ENCODE peak calls at places on chromosomes 16 and 17, in ten cellular contexts. One of them, this sample, is unnamed.

GRCh38 chr16:83813818-83814653 is 6.3 kb downstream of the HSBP1 start:
- DNase-seq in heart right ventricle: peak; percentile 31
- DNase-seq in astrocyte of the spinal cord: peak; percentile 81
- DNase-seq in foreskin fibroblast: peak; percentile 57
- DNase-seq in dorsolateral prefrontal cortex: no peak
- DNase-seq in right lobe of liver: no peak
- DNase-seq in Panc1: no peak
- DNase-seq in brain microvascular endothelial cell: peak; percentile 51
- DNase-seq in epithelial cell of esophagus: peak; percentile 46
- DNase-seq in GM23338: peak; percentile 62
- DNase-seq in this sample: no peak

GRCh38 chr16:627458-628239 is 3.1 kb upstream of the WFIKKN1 start:
- DNase-seq in foreskin fibroblast: no peak
- DNase-seq in Panc1: no peak
- DNase-seq in astrocyte of the spinal cord: no peak
- DNase-seq in heart right ventricle: no peak
- DNase-seq in brain microvascular endothelial cell: no peak
- DNase-seq in dorsolateral prefrontal cortex: no peak
- DNase-seq in epithelial cell of esophagus: no peak
- DNase-seq in right lobe of liver: peak; percentile 84
- DNase-seq in GM23338: no peak
- DNase-seq in this sample: no peak

GRCh38 chr17:65936013-65936412 is 255.9 kb downstream of the CEP112 start:
- DNase-seq in heart right ventricle: no peak
- DNase-seq in right lobe of liver: no peak
- DNase-seq in foreskin fibroblast: peak; percentile 33
- DNase-seq in astrocyte of the spinal cord: peak; percentile 38
- DNase-seq in brain microvascular endothelial cell: no peak
- DNase-seq in GM23338: no peak
- DNase-seq in epithelial cell of esophagus: peak; percentile 76
- DNase-seq in Panc1: no peak
- DNase-seq in dorsolateral prefrontal cortex: no peak
- DNase-seq in this sample: peak; percentile 9

GRCh38 chr17:46773676-46774075 is 44.8 kb downstream of the WNT3 start:
- DNase-seq in epithelial cell of esophagus: no peak
- DNase-seq in foreskin fibroblast: no peak
- DNase-seq in dorsolateral prefrontal cortex: no peak
- DNase-seq in brain microvascular endothelial cell: no peak
- DNase-seq in astrocyte of the spinal cord: no peak
- DNase-seq in heart right ventricle: no peak
- DNase-seq in GM23338: no peak
- DNase-seq in right lobe of liver: no peak
- DNase-seq in Panc1: no peak
- DNase-seq in this sample: no peak

GRCh38 chr17:69761011-69761410 is 314.0 kb upstream of the KCNJ16 start:
- DNase-seq in brain microvascular endothelial cell: no peak
- DNase-seq in dorsolateral prefrontal cortex: no peak
- DNase-seq in right lobe of liver: no peak
- DNase-seq in epithelial cell of esophagus: peak; percentile 42
- DNase-seq in foreskin fibroblast: no peak
- DNase-seq in GM23338: no peak
- DNase-seq in heart right ventricle: no peak
- DNase-seq in Panc1: no peak
- DNase-seq in astrocyte of the spinal cord: no peak
- DNase-seq in this sample: no peak

GRCh38 chr17:4710693-4711634 is 532 bp downstream of the ARRB2 start:
- DNase-seq in astrocyte of the spinal cord: no peak
- DNase-seq in GM23338: no peak
- DNase-seq in Panc1: no peak
- DNase-seq in epithelial cell of esophagus: no peak
- DNase-seq in brain microvascular endothelial cell: no peak
- DNase-seq in foreskin fibroblast: no peak
- DNase-seq in dorsolateral prefrontal cortex: peak; percentile 21
- DNase-seq in right lobe of liver: peak; percentile 51
- DNase-seq in heart right ventricle: no peak
- DNase-seq in this sample: no peak

GRCh38 chr17:61000911-61001310 is 323.3 kb downstream of the BCAS3 start:
- DNase-seq in dorsolateral prefrontal cortex: no peak
- DNase-seq in GM23338: peak; percentile 58
- DNase-seq in epithelial cell of esophagus: peak; percentile 2
- DNase-seq in Panc1: no peak
- DNase-seq in foreskin fibroblast: peak; percentile 58
- DNase-seq in heart right ventricle: no peak
- DNase-seq in right lobe of liver: no peak
- DNase-seq in brain microvascular endothelial cell: peak; percentile 44
- DNase-seq in astrocyte of the spinal cord: peak; percentile 43
- DNase-seq in this sample: no peak

GRCh38 chr17:51860934-51861561 is 297.5 kb downstream of the CA10 start:
- DNase-seq in astrocyte of the spinal cord: no peak
- DNase-seq in foreskin fibroblast: no peak
- DNase-seq in right lobe of liver: peak; percentile 17
- DNase-seq in brain microvascular endothelial cell: peak; percentile 10
- DNase-seq in Panc1: no peak
- DNase-seq in heart right ventricle: no peak
- DNase-seq in epithelial cell of esophagus: peak; percentile 61
- DNase-seq in dorsolateral prefrontal cortex: peak; percentile 57
- DNase-seq in GM23338: peak; percentile 90
- DNase-seq in this sample: no peak

GRCh38 chr17:42139093-42139492 is 15.7 kb downstream of the RAB5C start:
- DNase-seq in heart right ventricle: no peak
- DNase-seq in right lobe of liver: no peak
- DNase-seq in dorsolateral prefrontal cortex: no peak
- DNase-seq in GM23338: no peak
- DNase-seq in foreskin fibroblast: no peak
- DNase-seq in epithelial cell of esophagus: no peak
- DNase-seq in brain microvascular endothelial cell: no peak
- DNase-seq in astrocyte of the spinal cord: no peak
- DNase-seq in Panc1: no peak
- DNase-seq in this sample: no peak

GRCh38 chr17:76273435-76273921 is 8.3 kb downstream of the UBALD2 start:
- DNase-seq in brain microvascular endothelial cell: no peak
- DNase-seq in heart right ventricle: no peak
- DNase-seq in Panc1: no peak
- DNase-seq in dorsolateral prefrontal cortex: no peak
- DNase-seq in epithelial cell of esophagus: no peak
- DNase-seq in GM23338: no peak
- DNase-seq in astrocyte of the spinal cord: no peak
- DNase-seq in foreskin fibroblast: no peak
- DNase-seq in right lobe of liver: no peak
- DNase-seq in this sample: no peak

GRCh38 chr16:80023865-80024264 is 423.3 kb upstream of the MAF start:
- DNase-seq in right lobe of liver: no peak
- DNase-seq in brain microvascular endothelial cell: peak; percentile 84
- DNase-seq in Panc1: no peak
- DNase-seq in heart right ventricle: no peak
- DNase-seq in dorsolateral prefrontal cortex: no peak
- DNase-seq in GM23338: no peak
- DNase-seq in epithelial cell of esophagus: peak; percentile 79
- DNase-seq in foreskin fibroblast: no peak
- DNase-seq in astrocyte of the spinal cord: peak; percentile 74
- DNase-seq in this sample: no peak

GRCh38 chr17:34626141-34626681 is 46.8 kb downstream of the TMEM132E start:
- DNase-seq in astrocyte of the spinal cord: no peak
- DNase-seq in Panc1: no peak
- DNase-seq in heart right ventricle: no peak
- DNase-seq in epithelial cell of esophagus: no peak
- DNase-seq in foreskin fibroblast: no peak
- DNase-seq in brain microvascular endothelial cell: no peak
- DNase-seq in GM23338: peak; percentile 63
- DNase-seq in right lobe of liver: no peak
- DNase-seq in dorsolateral prefrontal cortex: peak; percentile 35
- DNase-seq in this sample: no peak

GRCh38 chr17:54813896-54814295 is 86.8 kb upstream of the TOM1L1 start:
- DNase-seq in Panc1: no peak
- DNase-seq in astrocyte of the spinal cord: no peak
- DNase-seq in epithelial cell of esophagus: peak; percentile 9
- DNase-seq in foreskin fibroblast: no peak
- DNase-seq in heart right ventricle: no peak
- DNase-seq in dorsolateral prefrontal cortex: no peak
- DNase-seq in right lobe of liver: no peak
- DNase-seq in brain microvascular endothelial cell: no peak
- DNase-seq in GM23338: no peak
- DNase-seq in this sample: no peak

GRCh38 chr16:28180660-28181556 is 30.9 kb downstream of the XPO6 start:
- DNase-seq in foreskin fibroblast: no peak
- DNase-seq in brain microvascular endothelial cell: no peak
- DNase-seq in epithelial cell of esophagus: no peak
- DNase-seq in dorsolateral prefrontal cortex: no peak
- DNase-seq in astrocyte of the spinal cord: peak; percentile 38
- DNase-seq in right lobe of liver: no peak
- DNase-seq in heart right ventricle: no peak
- DNase-seq in GM23338: no peak
- DNase-seq in Panc1: no peak
- DNase-seq in this sample: peak; percentile 42

GRCh38 chr17:76866774-76867577 is 1.2 kb upstream of the MGAT5B start:
- DNase-seq in right lobe of liver: no peak
- DNase-seq in brain microvascular endothelial cell: peak; percentile 54
- DNase-seq in astrocyte of the spinal cord: peak; percentile 68
- DNase-seq in heart right ventricle: no peak
- DNase-seq in dorsolateral prefrontal cortex: no peak
- DNase-seq in GM23338: no peak
- DNase-seq in Panc1: no peak
- DNase-seq in foreskin fibroblast: peak; percentile 52
- DNase-seq in epithelial cell of esophagus: peak; percentile 67
- DNase-seq in this sample: no peak

GRCh38 chr17:61411114-61411943 is 11.7 kb downstream of the TBX2 start:
- DNase-seq in heart right ventricle: peak; percentile 73
- DNase-seq in brain microvascular endothelial cell: peak; percentile 31
- DNase-seq in GM23338: peak; percentile 70
- DNase-seq in astrocyte of the spinal cord: peak; percentile 61
- DNase-seq in dorsolateral prefrontal cortex: no peak
- DNase-seq in foreskin fibroblast: peak; percentile 85
- DNase-seq in Panc1: no peak
- DNase-seq in epithelial cell of esophagus: peak; percentile 58
- DNase-seq in right lobe of liver: peak; percentile 65
- DNase-seq in this sample: no peak

GRCh38 chr17:66952031-66952524 is 12.4 kb upstream of the CACNG4 start:
- DNase-seq in GM23338: peak; percentile 64
- DNase-seq in brain microvascular endothelial cell: peak; percentile 80
- DNase-seq in Panc1: peak; percentile 67
- DNase-seq in dorsolateral prefrontal cortex: no peak
- DNase-seq in right lobe of liver: peak; percentile 33
- DNase-seq in astrocyte of the spinal cord: peak; percentile 7
- DNase-seq in heart right ventricle: no peak
- DNase-seq in foreskin fibroblast: peak; percentile 78
- DNase-seq in epithelial cell of esophagus: peak; percentile 99
- DNase-seq in this sample: peak; percentile 85

GRCh38 chr17:6755281-6755680 is 565 bp upstream of the XAF1 start:
- DNase-seq in heart right ventricle: peak; percentile 69
- DNase-seq in astrocyte of the spinal cord: peak; percentile 18
- DNase-seq in dorsolateral prefrontal cortex: no peak
- DNase-seq in Panc1: no peak
- DNase-seq in foreskin fibroblast: peak; percentile 34
- DNase-seq in right lobe of liver: no peak
- DNase-seq in brain microvascular endothelial cell: no peak
- DNase-seq in GM23338: no peak
- DNase-seq in epithelial cell of esophagus: no peak
- DNase-seq in this sample: no peak

GRCh38 chr17:48723555-48724239 is 712 bp downstream of the PRAC2 start:
- DNase-seq in Panc1: no peak
- DNase-seq in brain microvascular endothelial cell: no peak
- DNase-seq in dorsolateral prefrontal cortex: no peak
- DNase-seq in GM23338: peak; percentile 88
- DNase-seq in epithelial cell of esophagus: no peak
- DNase-seq in astrocyte of the spinal cord: no peak
- DNase-seq in right lobe of liver: no peak
- DNase-seq in heart right ventricle: no peak
- DNase-seq in foreskin fibroblast: no peak
- DNase-seq in this sample: no peak

GRCh38 chr16:89060207-89060794 is 33.4 kb upstream of the ACSF3 start:
- DNase-seq in astrocyte of the spinal cord: no peak
- DNase-seq in foreskin fibroblast: no peak
- DNase-seq in Panc1: no peak
- DNase-seq in right lobe of liver: no peak
- DNase-seq in dorsolateral prefrontal cortex: no peak
- DNase-seq in brain microvascular endothelial cell: no peak
- DNase-seq in epithelial cell of esophagus: no peak
- DNase-seq in heart right ventricle: no peak
- DNase-seq in GM23338: no peak
- DNase-seq in this sample: no peak

GRCh38 chr16:7086842-7087616 is 245.6 kb upstream of the RBFOX1 start:
- DNase-seq in epithelial cell of esophagus: no peak
- DNase-seq in Panc1: no peak
- DNase-seq in heart right ventricle: peak; percentile 6
- DNase-seq in GM23338: peak; percentile 41
- DNase-seq in foreskin fibroblast: no peak
- DNase-seq in dorsolateral prefrontal cortex: peak; percentile 81
- DNase-seq in right lobe of liver: peak; percentile 20
- DNase-seq in brain microvascular endothelial cell: no peak
- DNase-seq in astrocyte of the spinal cord: no peak
- DNase-seq in this sample: no peak

GRCh38 chr17:59525668-59526067 is 39.7 kb upstream of the DHX40 start:
- DNase-seq in GM23338: no peak
- DNase-seq in astrocyte of the spinal cord: no peak
- DNase-seq in right lobe of liver: no peak
- DNase-seq in heart right ventricle: no peak
- DNase-seq in Panc1: no peak
- DNase-seq in foreskin fibroblast: no peak
- DNase-seq in brain microvascular endothelial cell: no peak
- DNase-seq in epithelial cell of esophagus: no peak
- DNase-seq in dorsolateral prefrontal cortex: no peak
- DNase-seq in this sample: no peak
- TF ChIP-seq CTCF in GM23338: no peak
- TF ChIP-seq CTCF in astrocyte of the spinal cord: no peak
- TF ChIP-seq CTCF in right lobe of liver: no peak
- TF ChIP-seq CTCF in heart right ventricle: no peak
- TF ChIP-seq CTCF in Panc1: no peak
- TF ChIP-seq CTCF in foreskin fibroblast: no peak
- TF ChIP-seq CTCF in brain microvascular endothelial cell: no peak
- TF ChIP-seq CTCF in epithelial cell of esophagus: no peak
- TF ChIP-seq CTCF in dorsolateral prefrontal cortex: no peak
- TF ChIP-seq CTCF in this sample: no peak

GRCh38 chr17:64387145-64387473 is 3.6 kb downstream of the PECAM1 start:
- DNase-seq in Panc1: no peak
- DNase-seq in heart right ventricle: no peak
- DNase-seq in astrocyte of the spinal cord: no peak
- DNase-seq in foreskin fibroblast: no peak
- DNase-seq in dorsolateral prefrontal cortex: no peak
- DNase-seq in GM23338: no peak
- DNase-seq in right lobe of liver: no peak
- DNase-seq in epithelial cell of esophagus: no peak
- DNase-seq in brain microvascular endothelial cell: no peak
- DNase-seq in this sample: no peak
- H3K4me3 ChIP-seq in Panc1: no peak overlapping the region
- H3K4me3 ChIP-seq in heart right ventricle: peak overlapping the region; percentile 46
- H3K4me3 ChIP-seq in astrocyte of the spinal cord: no peak overlapping the region
- H3K4me3 ChIP-seq in foreskin fibroblast: no peak overlapping the region
- H3K4me3 ChIP-seq in dorsolateral prefrontal cortex: peak overlapping the region; percentile 34
- H3K4me3 ChIP-seq in GM23338: no peak overlapping the region
- H3K4me3 ChIP-seq in right lobe of liver: no peak overlapping the region
- H3K4me3 ChIP-seq in epithelial cell of esophagus: no peak overlapping the region
- H3K4me3 ChIP-seq in brain microvascular endothelial cell: no peak overlapping the region
- H3K4me3 ChIP-seq in this sample: no peak overlapping the region

GRCh38 chr17:2421315-2422147 is 20.7 kb upstream of the MNT start:
- DNase-seq in dorsolateral prefrontal cortex: peak; percentile 41
- DNase-seq in heart right ventricle: no peak
- DNase-seq in foreskin fibroblast: no peak
- DNase-seq in GM23338: peak; percentile 63
- DNase-seq in Panc1: no peak
- DNase-seq in astrocyte of the spinal cord: no peak
- DNase-seq in brain microvascular endothelial cell: no peak
- DNase-seq in right lobe of liver: no peak
- DNase-seq in epithelial cell of esophagus: peak; percentile 64
- DNase-seq in this sample: no peak
- TF ChIP-seq CTCF in dorsolateral prefrontal cortex: peak; percentile 17
- TF ChIP-seq CTCF in heart right ventricle: no peak
- TF ChIP-seq CTCF in foreskin fibroblast: no peak
- TF ChIP-seq CTCF in GM23338: peak; percentile 47
- TF ChIP-seq CTCF in Panc1: no peak
- TF ChIP-seq CTCF in astrocyte of the spinal cord: peak; percentile 11
- TF ChIP-seq CTCF in brain microvascular endothelial cell: peak; percentile 30
- TF ChIP-seq CTCF in right lobe of liver: peak; percentile 4
- TF ChIP-seq CTCF in epithelial cell of esophagus: peak; percentile 48
- TF ChIP-seq CTCF in this sample: no peak

GRCh38 chr16:68235882-68236803 is at the start of gene ESRP2:
- DNase-seq in dorsolateral prefrontal cortex: no peak
- DNase-seq in astrocyte of the spinal cord: no peak
- DNase-seq in epithelial cell of esophagus: peak; percentile 97
- DNase-seq in heart right ventricle: no peak
- DNase-seq in foreskin fibroblast: no peak
- DNase-seq in GM23338: peak; percentile 85
- DNase-seq in brain microvascular endothelial cell: no peak
- DNase-seq in Panc1: no peak
- DNase-seq in right lobe of liver: peak; percentile 92
- DNase-seq in this sample: no peak
- H3K4me3 ChIP-seq in dorsolateral prefrontal cortex: peak within 1 kb of the TSS; percentile 80
- H3K4me3 ChIP-seq in astrocyte of the spinal cord: peak within 1 kb of the TSS; percentile 43
- H3K4me3 ChIP-seq in epithelial cell of esophagus: peak within 1 kb of the TSS; percentile 94
- H3K4me3 ChIP-seq in heart right ventricle: peak within 1 kb of the TSS; percentile 38
- H3K4me3 ChIP-seq in foreskin fibroblast: peak within 1 kb of the TSS; percentile 54
- H3K4me3 ChIP-seq in GM23338: peak within 1 kb of the TSS; percentile 98
- H3K4me3 ChIP-seq in brain microvascular endothelial cell: peak within 1 kb of the TSS; percentile 66
- H3K4me3 ChIP-seq in Panc1: peak within 1 kb of the TSS; percentile 76
- H3K4me3 ChIP-seq in right lobe of liver: peak within 1 kb of the TSS; percentile 91
- H3K4me3 ChIP-seq in this sample: peak within 1 kb of the TSS; percentile 62